ENCODE peak calls at places on chromosomes 11 and 22, in ten cellular contexts. U is transverse colon, P is fibroblast of pulmonary artery, T is AG10803, D is IMR-90, F is H1, N is choroid plexus epithelial cell, Q is tibial artery, B is fibroblast of villous mesenchyme, A is heart right ventricle. Y is an unnamed sample.

GRCh38 chr22:43925433-43926348 is 2.1 kb downstream of the PNPLA3 start:
- DNase-seq in U (no peak), P (peak; percentile 11), T (no peak), D (no peak), F (peak; percentile 60), N (no peak), Q (no peak), B (peak; percentile 48), A (no peak), Y (no peak)

GRCh38 chr11:19525714-19526113 is 186.9 kb upstream of the NAV2 start:
- DNase-seq in U (no peak), P (no peak), T (no peak), D (no peak), F (no peak), N (no peak), Q (no peak), B (no peak), A (no peak), Y (no peak)

GRCh38 chr11:66909181-66909580 is 49.0 kb downstream of the PC start:
- DNase-seq in U (no peak), P (no peak), T (no peak), D (no peak), F (no peak), N (no peak), Q (no peak), B (no peak), A (no peak), Y (no peak)

GRCh38 chr22:39940757-39941305 is 19.4 kb upstream of the TMA7B start:
- DNase-seq in U (no peak), P (no peak), T (no peak), D (no peak), F (no peak), N (peak; percentile 29), Q (no peak), B (no peak), A (no peak), Y (peak; percentile 10)

GRCh38 chr11:113532697-113533424 is 57.7 kb upstream of the DRD2 start:
- DNase-seq in U (peak; percentile 77), P (peak; percentile 85), T (peak; percentile 74), D (peak; percentile 71), F (peak; percentile 91), N (peak; percentile 87), Q (peak; percentile 78), B (peak; percentile 79), A (peak; percentile 75), Y (peak; percentile 71)

GRCh38 chr11:73429121-73429740 is 53.0 kb downstream of the RELT start:
- DNase-seq in U (no peak), P (peak; percentile 59), T (peak; percentile 50), D (peak; percentile 75), F (no peak), N (peak; percentile 73), Q (no peak), B (no peak), A (no peak), Y (peak; percentile 76)

GRCh38 chr11:3163241-3163981 is 1.7 kb downstream of the OSBPL5 start:
- DNase-seq in U (peak; percentile 9), P (no peak), T (no peak), D (no peak), F (no peak), N (no peak), Q (peak; percentile 65), B (no peak), A (no peak), Y (no peak)

GRCh38 chr11:118229274-118229847 is 4.5 kb upstream of the JAML start:
- DNase-seq in U (no peak), P (no peak), T (peak; percentile 11), D (no peak), F (no peak), N (no peak), Q (no peak), B (no peak), A (no peak), Y (no peak)

GRCh38 chr11:8203980-8204379 is 35.2 kb upstream of the RIC3 start:
- DNase-seq in U (no peak), P (no peak), T (no peak), D (no peak), F (peak; percentile 32), N (no peak), Q (no peak), B (no peak), A (no peak), Y (no peak)

GRCh38 chr11:8204596-8204995 is 35.8 kb upstream of the RIC3 start:
- DNase-seq in U (no peak), P (no peak), T (no peak), D (no peak), F (peak; percentile 33), N (no peak), Q (no peak), B (no peak), A (no peak), Y (no peak)

GRCh38 chr11:8205566-8205965 is 36.7 kb upstream of the RIC3 start:
- DNase-seq in U (no peak), P (no peak), T (no peak), D (no peak), F (peak; percentile 23), N (no peak), Q (no peak), B (no peak), A (no peak), Y (no peak)

GRCh38 chr11:8207080-8208000 is 38.5 kb upstream of the RIC3 start:
- DNase-seq in U (no peak), P (peak; percentile 16), T (peak; percentile 8), D (peak; percentile 22), F (no peak), N (no peak), Q (no peak), B (no peak), A (no peak), Y (peak; percentile 58)

DNA sequence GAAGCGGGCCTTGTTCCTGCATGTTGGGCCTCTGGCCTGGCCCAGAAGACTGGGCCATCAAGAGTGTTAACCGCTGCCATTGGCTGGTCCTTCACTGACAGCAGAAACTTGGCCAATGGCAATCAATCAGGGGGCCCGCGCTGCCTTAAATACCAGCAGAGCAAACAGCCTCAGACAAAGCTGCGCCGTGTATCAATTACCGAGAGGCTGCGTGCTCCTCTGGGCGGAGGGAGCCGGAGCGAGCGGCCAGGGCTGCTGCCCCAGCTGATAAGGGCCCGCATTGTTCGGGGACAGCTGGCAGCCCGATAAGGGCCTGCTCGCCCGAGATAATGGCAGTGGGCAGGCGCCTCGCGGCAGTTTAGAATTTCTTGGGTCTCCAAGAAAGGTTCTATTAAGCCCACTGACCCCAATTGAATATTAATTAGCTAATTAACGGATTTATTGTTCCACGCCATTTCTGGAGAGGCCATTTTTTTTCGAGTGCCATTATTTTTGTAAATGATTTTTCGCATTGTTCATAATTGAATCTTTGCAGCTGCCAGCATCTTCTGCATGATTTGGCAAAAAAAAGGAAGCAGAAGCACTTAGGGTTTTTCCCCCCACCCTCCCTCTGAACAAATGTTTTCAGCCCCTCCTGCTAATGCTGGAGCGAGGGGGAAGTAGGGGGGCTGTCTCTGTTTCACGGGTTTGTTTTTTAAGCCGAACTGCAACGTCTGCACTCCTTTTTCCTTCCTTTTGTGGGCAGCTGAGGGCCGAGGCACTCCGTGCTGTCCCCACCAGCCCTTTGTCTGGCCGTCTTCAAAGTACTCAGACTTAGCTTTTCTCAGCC is 37.6 kb upstream of the RIC3 start:
- DNase-seq in U (no peak), P (peak; percentile 22), T (no peak), D (no peak), F (peak; percentile 49), N (no peak), Q (no peak), B (no peak), A (peak; percentile 35), Y (no peak)
- H3K4me3 ChIP-seq in U (no peak overlapping the region), P (no peak overlapping the region), T (no peak overlapping the region), D (no peak overlapping the region), F (no peak overlapping the region), N (no peak overlapping the region), Q (no peak overlapping the region), B (no peak overlapping the region), A (peak overlapping the region; percentile 3), Y (no peak overlapping the region)

GRCh38 chr22:47248925-47249324 is 486.5 kb downstream of the TBC1D22A start:
- DNase-seq in U (no peak), P (no peak), T (no peak), D (no peak), F (no peak), N (no peak), Q (no peak), B (no peak), A (no peak), Y (no peak)

GRCh38 chr22:47249370-47249928 is 487.0 kb downstream of the TBC1D22A start:
- DNase-seq in U (no peak), P (no peak), T (no peak), D (no peak), F (no peak), N (no peak), Q (no peak), B (no peak), A (no peak), Y (no peak)

GRCh38 chr22:47247609-47248240 is 485.3 kb downstream of the TBC1D22A start:
- DNase-seq in U (no peak), P (no peak), T (no peak), D (no peak), F (no peak), N (no peak), Q (no peak), B (no peak), A (no peak), Y (no peak)

GRCh38 chr22:47251911-47252310 is 489.5 kb downstream of the TBC1D22A start:
- DNase-seq in U (no peak), P (no peak), T (no peak), D (no peak), F (no peak), N (no peak), Q (no peak), B (no peak), A (no peak), Y (no peak)

GRCh38 chr22:47250995-47251765 is 488.7 kb downstream of the TBC1D22A start:
- DNase-seq in U (no peak), P (no peak), T (no peak), D (no peak), F (no peak), N (no peak), Q (no peak), B (no peak), A (no peak), Y (no peak)
- TF ChIP-seq CTCF in U (no peak), P (no peak), T (no peak), D (no peak), F (no peak), N (no peak), Q (no peak), B (no peak), A (no peak), Y (no peak)

DNA sequence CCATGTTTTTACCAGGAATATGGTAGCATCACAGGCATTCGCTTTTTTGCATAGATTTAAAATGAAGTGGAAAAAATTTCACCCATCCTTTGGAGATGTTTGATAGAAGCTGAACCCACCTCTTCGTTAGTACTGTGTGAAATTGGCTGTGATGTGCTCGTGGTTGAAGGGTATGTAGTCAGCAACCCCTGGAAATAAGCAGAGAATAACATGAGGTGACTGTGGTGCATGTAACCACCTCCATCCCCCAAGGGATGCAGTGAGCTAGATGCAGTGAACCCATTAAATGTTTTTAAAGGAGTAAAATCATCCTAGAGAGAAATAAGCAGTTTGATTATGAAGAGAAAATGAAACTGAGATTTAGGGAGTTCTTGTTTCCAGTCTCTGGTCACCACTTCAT is 15.9 kb downstream of the CBLIF start:
- DNase-seq in U (no peak), P (no peak), T (no peak), D (no peak), F (no peak), N (no peak), Q (no peak), B (no peak), A (no peak), Y (no peak)
- H3K4me3 ChIP-seq in U (no peak overlapping the region), P (no peak overlapping the region), T (no peak overlapping the region), D (no peak overlapping the region), F (no peak overlapping the region), N (no peak overlapping the region), Q (no peak overlapping the region), B (no peak overlapping the region), A (no peak overlapping the region), Y (no peak overlapping the region)

DNA sequence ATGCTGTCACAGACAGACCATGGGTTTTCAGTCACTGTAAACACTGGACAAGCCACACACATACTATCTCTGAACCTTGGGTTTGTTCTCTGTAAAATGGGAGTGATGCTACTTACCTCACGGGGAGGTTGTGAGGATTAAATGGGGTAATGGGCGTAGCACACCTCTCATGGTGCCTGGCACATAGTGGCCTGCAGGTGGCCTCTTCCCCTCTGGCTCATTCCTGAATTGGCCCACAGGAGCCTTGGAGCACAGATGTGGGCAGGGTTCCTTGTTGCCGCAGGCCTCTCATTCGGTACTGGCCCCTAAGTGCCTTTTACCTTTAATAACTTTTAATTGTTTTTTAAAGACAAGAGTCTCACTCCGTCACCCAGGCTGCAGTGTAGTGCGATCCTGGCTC is 11.7 kb downstream of the MICAL2 start:
- DNase-seq in U (no peak), P (peak; percentile 29), T (no peak), D (no peak), F (peak; percentile 58), N (no peak), Q (no peak), B (no peak), A (no peak), Y (no peak)
- TF ChIP-seq CTCF in U (peak; percentile 37), P (peak; percentile 49), T (peak; percentile 36), D (peak; percentile 36), F (peak; percentile 93), N (peak; percentile 57), Q (peak; percentile 56), B (peak; percentile 54), A (peak; percentile 22), Y (peak; percentile 38)